ENCODE peak calls at places on chromosome X, in nine cellular contexts. K, S, A, D, Q, R, C, O and Z are unnamed samples.

GRCh38 chrX:18983711-18984380 is at the start of gene PHKA2:
- DNase-seq in C (peak), R (peak), Q (no peak), D (no peak), S (no peak), A (no peak), O (peak), K (peak), Z (peak)

GRCh38 chrX:154043003-154043402 is 23.3 kb upstream of the IRAK1 start:
- DNase-seq in K (no peak), A (peak), S (no peak), C (no peak), O (peak), D (no peak), R (no peak), Q (no peak), Z (peak)

GRCh38 chrX:32483534-32484136 is 727.7 kb downstream of the DMD start:
- DNase-seq in A (peak), C (no peak), Q (no peak), O (no peak), R (no peak), K (no peak), D (no peak), S (no peak), Z (no peak)

GRCh38 chrX:70762285-70762684 is 146.2 kb downstream of the TEX11 start:
- DNase-seq in R (no peak), O (no peak), K (no peak), Q (no peak), A (no peak), C (no peak), D (no peak), S (no peak), Z (peak)

GRCh38 chrX:14029039-14029424 is 660 bp downstream of the GEMIN8 start:
- DNase-seq in D (no peak), Q (no peak), S (peak), R (no peak), C (peak), K (no peak), O (peak), A (no peak), Z (no peak)

GRCh38 chrX:53287493-53288138 is 6.2 kb upstream of the IQSEC2 start:
- DNase-seq in C (peak), D (no peak), S (no peak), Q (peak), A (peak), O (peak), R (peak), K (no peak), Z (peak)

GRCh38 chrX:134753185-134754008 is 95.1 kb upstream of the PLAC1 start:
- DNase-seq in D (no peak), A (peak), K (no peak), O (peak), S (no peak), R (no peak), C (peak), Q (peak), Z (peak)

GRCh38 chrX:10582945-10583344 is 37.4 kb downstream of the MID1 start:
- DNase-seq in D (no peak), C (peak), Q (no peak), S (peak), O (peak), A (peak), K (no peak), R (no peak), Z (peak)

GRCh38 chrX:101550825-101551767 is 749 bp downstream of the ARMCX1 start:
- DNase-seq in D (no peak), R (no peak), C (peak), Q (no peak), A (peak), S (peak), K (no peak), O (peak), Z (peak)

GRCh38 chrX:13250831-13251612 is 68.8 kb downstream of the ATXN3L start:
- DNase-seq in A (no peak), O (peak), Q (peak), S (no peak), D (no peak), K (no peak), C (no peak), R (no peak), Z (no peak)

GRCh38 chrX:154398668-154399526 is 720 bp downstream of the RPL10 start:
- DNase-seq in O (peak), R (peak), Q (no peak), S (peak), D (no peak), K (peak), C (peak), A (no peak), Z (peak)

GRCh38 chrX:13473666-13474516 is 95.5 kb upstream of the EGFL6 start:
- DNase-seq in R (no peak), A (no peak), O (peak), K (no peak), S (no peak), Q (no peak), C (no peak), D (peak), Z (no peak)

GRCh38 chrX:153946910-153947769 is 2.7 kb upstream of the RENBP start:
- DNase-seq in Q (no peak), D (no peak), K (no peak), R (peak), A (peak), C (peak), S (peak), O (peak), Z (peak)

GRCh38 chrX:75603833-75604232 is 81.0 kb upstream of the ZDHHC15 start:
- DNase-seq in R (no peak), A (peak), K (no peak), O (peak), D (no peak), Q (no peak), C (peak), S (peak), Z (peak)

GRCh38 chrX:48649109-48649508 is 34.5 kb upstream of the WAS start:
- DNase-seq in A (peak), O (no peak), Q (no peak), R (no peak), C (no peak), K (no peak), S (no peak), D (no peak), Z (peak)

GRCh38 chrX:107483976-107484726 is 34.7 kb downstream of the FRMPD3 start:
- DNase-seq in C (no peak), R (no peak), A (no peak), O (no peak), S (no peak), Q (no peak), D (no peak), K (no peak), Z (peak)